ENCODE peak calls at places on chromosomes 12 and 14, in four cellular contexts. One of them, this sample, is unnamed.

GRCh38 chr14:85604671-85605070 is 74.7 kb downstream of the FLRT2 start:
- DNase-seq in GM04504: no peak
- DNase-seq in mesendoderm: no peak
- DNase-seq in bronchial epithelial cell: no peak
- DNase-seq in this sample: no peak

GRCh38 chr12:49187184-49187583 is 1.7 kb downstream of the TUBA1A start:
- DNase-seq in GM04504: peak
- DNase-seq in mesendoderm: no peak
- DNase-seq in bronchial epithelial cell: no peak
- DNase-seq in this sample: peak

GRCh38 chr14:90273532-90273931 is 17.2 kb downstream of the PSMC1 start:
- DNase-seq in GM04504: no peak
- DNase-seq in mesendoderm: no peak
- DNase-seq in bronchial epithelial cell: no peak
- DNase-seq in this sample: no peak

GRCh38 chr14:35637269-35637668 is 103.3 kb downstream of the INSM2 start:
- DNase-seq in GM04504: no peak
- DNase-seq in mesendoderm: no peak
- DNase-seq in bronchial epithelial cell: no peak
- DNase-seq in this sample: no peak

GRCh38 chr14:98685725-98686124 is 586.3 kb downstream of the BCL11B start:
- DNase-seq in GM04504: no peak
- DNase-seq in mesendoderm: no peak
- DNase-seq in bronchial epithelial cell: no peak
- DNase-seq in this sample: no peak

GRCh38 chr12:113049976-113050742 is 6.4 kb upstream of the DTX1 start:
- DNase-seq in GM04504: no peak
- DNase-seq in mesendoderm: peak
- DNase-seq in bronchial epithelial cell: peak
- DNase-seq in this sample: peak

GRCh38 chr14:90539496-90539775 is 142.6 kb downstream of the CALM1 start:
- DNase-seq in GM04504: no peak
- DNase-seq in mesendoderm: no peak
- DNase-seq in bronchial epithelial cell: no peak
- DNase-seq in this sample: no peak

GRCh38 chr12:6116481-6117021 is 7.9 kb downstream of the VWF start:
- DNase-seq in GM04504: no peak
- DNase-seq in mesendoderm: no peak
- DNase-seq in bronchial epithelial cell: peak
- DNase-seq in this sample: no peak

GRCh38 chr14:76407449-76408150 is 31.7 kb downstream of the ESRRB start:
- DNase-seq in GM04504: no peak
- DNase-seq in mesendoderm: no peak
- DNase-seq in bronchial epithelial cell: no peak
- DNase-seq in this sample: no peak

GRCh38 chr12:51951843-51952722 is 584 bp downstream of the ACVR1B start:
- DNase-seq in GM04504: no peak
- DNase-seq in mesendoderm: peak
- DNase-seq in bronchial epithelial cell: no peak
- DNase-seq in this sample: peak

GRCh38 chr12:56084958-56085543 is 5.1 kb downstream of the ERBB3 start:
- DNase-seq in GM04504: no peak
- DNase-seq in mesendoderm: peak
- DNase-seq in bronchial epithelial cell: peak
- DNase-seq in this sample: peak

GRCh38 chr14:68624541-68625220 is 168.2 kb downstream of the ZFP36L1 start:
- DNase-seq in GM04504: no peak
- DNase-seq in mesendoderm: no peak
- DNase-seq in bronchial epithelial cell: no peak
- DNase-seq in this sample: no peak

GRCh38 chr14:98131406-98131805 is 1140.6 kb downstream of the BCL11B start:
- DNase-seq in GM04504: no peak
- DNase-seq in mesendoderm: no peak
- DNase-seq in bronchial epithelial cell: no peak
- DNase-seq in this sample: no peak

GRCh38 chr12:32615441-32615840 is 63.7 kb upstream of the DNM1L start:
- DNase-seq in GM04504: no peak
- DNase-seq in mesendoderm: no peak
- DNase-seq in bronchial epithelial cell: no peak
- DNase-seq in this sample: no peak

GRCh38 chr14:105205718-105206208 is 24.7 kb upstream of the NUDT14 start:
- DNase-seq in GM04504: no peak
- DNase-seq in mesendoderm: no peak
- DNase-seq in bronchial epithelial cell: no peak
- DNase-seq in this sample: no peak

GRCh38 chr12:4961311-4961710 is 51.6 kb downstream of the KCNA1 start:
- DNase-seq in GM04504: no peak
- DNase-seq in mesendoderm: no peak
- DNase-seq in bronchial epithelial cell: no peak
- DNase-seq in this sample: no peak

GRCh38 chr12:25546318-25546717 is 6.8 kb downstream of the LMNTD1 start:
- DNase-seq in GM04504: no peak
- DNase-seq in mesendoderm: no peak
- DNase-seq in bronchial epithelial cell: no peak
- DNase-seq in this sample: no peak

GRCh38 chr12:49553512-49554088 is 14.3 kb downstream of the MCRS1 start:
- DNase-seq in GM04504: no peak
- DNase-seq in mesendoderm: peak
- DNase-seq in bronchial epithelial cell: peak
- DNase-seq in this sample: peak

GRCh38 chr12:12839886-12840285 is 26.7 kb downstream of the DDX47 start:
- DNase-seq in GM04504: peak
- DNase-seq in mesendoderm: no peak
- DNase-seq in bronchial epithelial cell: peak
- DNase-seq in this sample: no peak

GRCh38 chr14:73736842-73737241 is 22.7 kb upstream of the PNMA1 start:
- DNase-seq in GM04504: no peak
- DNase-seq in mesendoderm: no peak
- DNase-seq in bronchial epithelial cell: no peak
- DNase-seq in this sample: no peak

GRCh38 chr14:100533647-100534485 is 53.4 kb downstream of the BEGAIN start:
- DNase-seq in GM04504: no peak
- DNase-seq in mesendoderm: no peak
- DNase-seq in bronchial epithelial cell: no peak
- DNase-seq in this sample: no peak

GRCh38 chr12:115204957-115205754 is 521.2 kb upstream of the TBX3 start:
- DNase-seq in GM04504: no peak
- DNase-seq in mesendoderm: peak
- DNase-seq in bronchial epithelial cell: peak
- DNase-seq in this sample: no peak

GRCh38 chr14:90759370-90760054 is 56.7 kb downstream of the TTC7B start:
- DNase-seq in GM04504: no peak
- DNase-seq in mesendoderm: no peak
- DNase-seq in bronchial epithelial cell: no peak
- DNase-seq in this sample: no peak

GRCh38 chr12:75491169-75491568 is 10.6 kb downstream of the GLIPR1 start:
- DNase-seq in GM04504: no peak
- DNase-seq in mesendoderm: no peak
- DNase-seq in bronchial epithelial cell: no peak
- DNase-seq in this sample: no peak

GRCh38 chr14:86013663-86014062 is 483.7 kb downstream of the FLRT2 start:
- DNase-seq in GM04504: no peak
- DNase-seq in mesendoderm: no peak
- DNase-seq in bronchial epithelial cell: peak
- DNase-seq in this sample: no peak

GRCh38 chr12:130438243-130438620 is 100.5 kb downstream of the PIWIL1 start:
- DNase-seq in GM04504: no peak
- DNase-seq in mesendoderm: no peak
- DNase-seq in bronchial epithelial cell: no peak
- DNase-seq in this sample: no peak

GRCh38 chr12:27344246-27344645 is 11.6 kb downstream of the BMAL2 start:
- DNase-seq in GM04504: no peak
- DNase-seq in mesendoderm: no peak
- DNase-seq in bronchial epithelial cell: peak
- DNase-seq in this sample: no peak

GRCh38 chr12:45518516-45519235 is 210.8 kb upstream of the ARID2 start:
- DNase-seq in GM04504: no peak
- DNase-seq in mesendoderm: no peak
- DNase-seq in bronchial epithelial cell: no peak
- DNase-seq in this sample: no peak

GRCh38 chr12:14768823-14769405 is 34.4 kb downstream of the WBP11 start:
- DNase-seq in GM04504: no peak
- DNase-seq in mesendoderm: peak
- DNase-seq in bronchial epithelial cell: peak
- DNase-seq in this sample: peak

GRCh38 chr12:48028541-48029400 is 24.5 kb upstream of the COL2A1 start:
- DNase-seq in GM04504: no peak
- DNase-seq in mesendoderm: no peak
- DNase-seq in bronchial epithelial cell: no peak
- DNase-seq in this sample: no peak